ENCODE peak calls at places on chromosomes 4 and X, in five cellular contexts. One of them, this sample, is unnamed.

GRCh38 chr4:143184217-143184502 is 557 bp upstream of the USP38 start:
- DNase-seq in thyroid gland: no peak
- DNase-seq in HFF-Myc: no peak
- DNase-seq in esophagus muscularis mucosa: no peak
- DNase-seq in endodermal cell: no peak
- DNase-seq in this sample: no peak

GRCh38 chr4:37236165-37236564 is 8.4 kb upstream of the NWD2 start:
- DNase-seq in thyroid gland: no peak
- DNase-seq in HFF-Myc: no peak
- DNase-seq in esophagus muscularis mucosa: no peak
- DNase-seq in endodermal cell: no peak
- DNase-seq in this sample: no peak

GRCh38 chr4:69134471-69134870 is 38.2 kb downstream of the UGT2B7 start:
- DNase-seq in thyroid gland: no peak
- DNase-seq in HFF-Myc: no peak
- DNase-seq in esophagus muscularis mucosa: no peak
- DNase-seq in endodermal cell: no peak
- DNase-seq in this sample: no peak

GRCh38 chrX:70262952-70263567 is 3.1 kb upstream of the P2RY4 start:
- DNase-seq in thyroid gland: peak
- DNase-seq in HFF-Myc: peak
- DNase-seq in esophagus muscularis mucosa: no peak
- DNase-seq in endodermal cell: peak
- DNase-seq in this sample: peak

GRCh38 chrX:40827331-40827730 is 92.0 kb upstream of the MED14 start:
- DNase-seq in thyroid gland: no peak
- DNase-seq in HFF-Myc: no peak
- DNase-seq in esophagus muscularis mucosa: no peak
- DNase-seq in endodermal cell: no peak
- DNase-seq in this sample: no peak

GRCh38 chrX:6184900-6185515 is 43.7 kb downstream of the NLGN4X start:
- DNase-seq in thyroid gland: no peak
- DNase-seq in HFF-Myc: no peak
- DNase-seq in esophagus muscularis mucosa: no peak
- DNase-seq in endodermal cell: no peak
- DNase-seq in this sample: no peak

GRCh38 chr4:77073106-77073858 is 2.5 kb downstream of the CCNI start:
- DNase-seq in thyroid gland: no peak
- DNase-seq in HFF-Myc: no peak
- DNase-seq in esophagus muscularis mucosa: no peak
- DNase-seq in endodermal cell: no peak
- DNase-seq in this sample: no peak

GRCh38 chr4:144450526-144450925 is 195.4 kb upstream of the HHIP start:
- DNase-seq in thyroid gland: no peak
- DNase-seq in HFF-Myc: no peak
- DNase-seq in esophagus muscularis mucosa: no peak
- DNase-seq in endodermal cell: no peak
- DNase-seq in this sample: no peak

GRCh38 chr4:137125011-137125410 is 407.3 kb downstream of the PCDH18 start:
- DNase-seq in thyroid gland: no peak
- DNase-seq in HFF-Myc: peak
- DNase-seq in esophagus muscularis mucosa: no peak
- DNase-seq in endodermal cell: no peak
- DNase-seq in this sample: no peak

GRCh38 chr4:2433609-2434350 is 15.0 kb downstream of the CFAP99 start:
- DNase-seq in thyroid gland: no peak
- DNase-seq in HFF-Myc: no peak
- DNase-seq in esophagus muscularis mucosa: no peak
- DNase-seq in endodermal cell: peak
- DNase-seq in this sample: no peak

GRCh38 chr4:13584481-13584880 is 40.2 kb upstream of the NKX3-2 start:
- DNase-seq in thyroid gland: no peak
- DNase-seq in HFF-Myc: no peak
- DNase-seq in esophagus muscularis mucosa: no peak
- DNase-seq in endodermal cell: no peak
- DNase-seq in this sample: no peak

GRCh38 chr4:26204911-26205368 is 115.9 kb upstream of the RBPJ start:
- DNase-seq in thyroid gland: no peak
- DNase-seq in HFF-Myc: no peak
- DNase-seq in esophagus muscularis mucosa: no peak
- DNase-seq in endodermal cell: peak
- DNase-seq in this sample: no peak

GRCh38 chr4:186940476-186940875 is 216.8 kb upstream of the FAT1 start:
- DNase-seq in thyroid gland: no peak
- DNase-seq in HFF-Myc: no peak
- DNase-seq in esophagus muscularis mucosa: no peak
- DNase-seq in endodermal cell: no peak
- DNase-seq in this sample: no peak

GRCh38 chr4:39922389-39922788 is 55.3 kb downstream of the PDS5A start:
- DNase-seq in thyroid gland: no peak
- DNase-seq in HFF-Myc: no peak
- DNase-seq in esophagus muscularis mucosa: no peak
- DNase-seq in endodermal cell: no peak
- DNase-seq in this sample: no peak

GRCh38 chr4:186021461-186022167 is 47.3 kb upstream of the TLR3 start:
- DNase-seq in thyroid gland: peak
- DNase-seq in HFF-Myc: no peak
- DNase-seq in esophagus muscularis mucosa: peak
- DNase-seq in endodermal cell: peak
- DNase-seq in this sample: peak

GRCh38 chr4:83281326-83281725 is 3.3 kb downstream of the COQ2 start:
- DNase-seq in thyroid gland: no peak
- DNase-seq in HFF-Myc: no peak
- DNase-seq in esophagus muscularis mucosa: no peak
- DNase-seq in endodermal cell: no peak
- DNase-seq in this sample: no peak

GRCh38 chrX:130974323-130974722 is 71.3 kb upstream of the ENOX2 start:
- DNase-seq in thyroid gland: no peak
- DNase-seq in HFF-Myc: no peak
- DNase-seq in esophagus muscularis mucosa: no peak
- DNase-seq in endodermal cell: no peak
- DNase-seq in this sample: no peak

GRCh38 chr4:176788248-176788647 is 4.5 kb downstream of the VEGFC start:
- DNase-seq in thyroid gland: peak
- DNase-seq in HFF-Myc: no peak
- DNase-seq in esophagus muscularis mucosa: no peak
- DNase-seq in endodermal cell: no peak
- DNase-seq in this sample: no peak

GRCh38 chr4:95180531-95181315 is 368.1 kb downstream of the UNC5C start:
- DNase-seq in thyroid gland: no peak
- DNase-seq in HFF-Myc: no peak
- DNase-seq in esophagus muscularis mucosa: peak
- DNase-seq in endodermal cell: peak
- DNase-seq in this sample: no peak

GRCh38 chr4:154584259-154584658 is 6.3 kb downstream of the FGA start:
- DNase-seq in thyroid gland: no peak
- DNase-seq in HFF-Myc: no peak
- DNase-seq in esophagus muscularis mucosa: no peak
- DNase-seq in endodermal cell: no peak
- DNase-seq in this sample: no peak

GRCh38 chr4:79207281-79207680 is 118.6 kb downstream of the NAA11 start:
- DNase-seq in thyroid gland: no peak
- DNase-seq in HFF-Myc: no peak
- DNase-seq in esophagus muscularis mucosa: no peak
- DNase-seq in endodermal cell: no peak
- DNase-seq in this sample: no peak

DNA sequence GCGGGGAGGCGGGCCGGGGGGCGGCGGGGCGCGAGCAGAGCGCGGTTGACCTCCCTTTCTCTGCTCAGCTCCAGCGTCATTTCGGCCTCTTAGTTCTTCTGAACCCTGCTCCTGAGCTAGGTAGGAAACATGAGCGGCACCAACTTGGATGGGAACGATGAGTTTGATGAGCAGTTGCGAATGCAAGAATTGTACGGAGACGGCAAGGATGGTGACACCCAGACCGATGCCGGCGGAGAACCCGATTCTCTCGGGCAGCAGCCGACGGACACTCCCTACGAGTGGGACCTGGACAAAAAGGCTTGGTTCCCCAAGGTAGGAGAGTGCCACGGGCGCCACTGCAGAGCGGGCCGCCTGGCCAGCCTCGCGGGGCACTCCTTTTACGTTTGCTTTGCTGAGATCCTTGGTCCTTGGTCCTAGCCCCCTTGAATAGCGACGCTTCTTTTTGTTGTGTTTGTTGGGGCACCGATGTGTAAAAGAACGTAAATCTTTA is at the start of gene HTATSF1:
- DNase-seq in thyroid gland: no peak
- DNase-seq in HFF-Myc: no peak
- DNase-seq in esophagus muscularis mucosa: no peak
- DNase-seq in endodermal cell: no peak
- DNase-seq in this sample: no peak
- H3K4me3 ChIP-seq in thyroid gland: peak
- H3K4me3 ChIP-seq in HFF-Myc: peak
- H3K4me3 ChIP-seq in esophagus muscularis mucosa: peak
- H3K4me3 ChIP-seq in endodermal cell: peak
- H3K4me3 ChIP-seq in this sample: peak

GRCh38 chrX:46324166-46324565 is 221.1 kb downstream of the ZNF674 start:
- DNase-seq in thyroid gland: no peak
- DNase-seq in HFF-Myc: no peak
- DNase-seq in esophagus muscularis mucosa: no peak
- DNase-seq in endodermal cell: no peak
- DNase-seq in this sample: no peak

GRCh38 chrX:46317158-46317557 is 228.1 kb downstream of the ZNF674 start:
- DNase-seq in thyroid gland: no peak
- DNase-seq in HFF-Myc: no peak
- DNase-seq in esophagus muscularis mucosa: no peak
- DNase-seq in endodermal cell: no peak
- DNase-seq in this sample: no peak

GRCh38 chrX:46319750-46320149 is 225.5 kb downstream of the ZNF674 start:
- DNase-seq in thyroid gland: no peak
- DNase-seq in HFF-Myc: no peak
- DNase-seq in esophagus muscularis mucosa: no peak
- DNase-seq in endodermal cell: no peak
- DNase-seq in this sample: peak

DNA sequence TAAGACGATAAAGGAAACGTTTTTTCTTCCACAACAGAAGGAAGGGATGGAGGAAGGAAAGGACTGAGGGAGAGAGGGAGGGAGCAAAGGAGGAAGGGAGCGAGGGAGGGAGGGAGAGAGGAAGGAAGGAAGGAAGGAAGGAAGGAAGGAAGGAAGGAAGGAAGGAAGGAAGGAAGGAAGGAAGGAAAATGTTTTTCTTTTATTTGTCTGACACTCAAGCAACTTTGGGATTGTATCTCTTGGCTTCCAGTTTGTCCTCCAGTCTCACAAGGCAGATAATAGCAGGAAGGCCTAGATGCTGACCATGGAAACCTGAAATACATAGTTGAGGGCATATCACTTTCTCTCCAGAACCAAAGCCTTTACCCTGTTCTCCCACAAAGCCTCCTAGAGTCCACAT is 226.7 kb downstream of the ZNF674 start:
- DNase-seq in thyroid gland: no peak
- DNase-seq in HFF-Myc: no peak
- DNase-seq in esophagus muscularis mucosa: no peak
- DNase-seq in endodermal cell: no peak
- DNase-seq in this sample: no peak
- H3K4me3 ChIP-seq in thyroid gland: no peak
- H3K4me3 ChIP-seq in HFF-Myc: no peak
- H3K4me3 ChIP-seq in esophagus muscularis mucosa: no peak
- H3K4me3 ChIP-seq in endodermal cell: no peak
- H3K4me3 ChIP-seq in this sample: no peak

DNA sequence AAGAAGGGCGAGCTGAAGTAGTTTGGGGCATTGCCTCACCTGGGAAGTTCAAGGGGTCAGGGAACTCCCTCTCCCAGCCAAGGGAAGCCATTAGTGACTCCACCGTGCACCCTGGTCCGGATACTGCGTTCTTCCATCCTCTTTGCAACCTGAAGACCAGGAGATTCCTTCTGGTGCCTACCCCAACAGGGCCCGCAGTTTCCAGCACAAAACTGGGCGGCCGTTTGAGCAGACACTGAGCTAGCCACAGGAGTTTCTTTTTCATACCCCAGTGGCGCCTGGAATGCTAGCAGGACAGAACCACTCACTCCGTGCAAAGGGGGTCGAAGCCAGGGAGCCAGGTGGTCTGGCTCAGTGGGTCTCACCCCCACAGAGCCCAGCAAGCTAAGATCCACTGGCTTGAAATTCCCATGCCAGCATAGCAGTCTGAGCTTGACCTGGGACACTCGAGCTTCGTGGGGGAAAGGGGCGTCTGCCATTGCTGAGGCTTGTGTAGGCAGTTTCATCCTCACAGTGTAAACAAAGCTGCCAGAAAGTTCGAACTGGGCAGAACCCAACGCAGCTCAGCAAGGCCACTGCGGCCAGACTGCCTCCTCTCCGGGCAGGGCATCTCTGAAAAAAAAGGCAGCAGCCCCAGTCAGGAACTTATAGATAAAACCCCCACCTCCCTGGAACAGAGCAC is 1039.4 kb upstream of the IGFBP7 start:
- DNase-seq in thyroid gland: no peak
- DNase-seq in HFF-Myc: no peak
- DNase-seq in esophagus muscularis mucosa: no peak
- DNase-seq in endodermal cell: no peak
- DNase-seq in this sample: no peak
- H3K4me3 ChIP-seq in thyroid gland: no peak
- H3K4me3 ChIP-seq in HFF-Myc: no peak
- H3K4me3 ChIP-seq in esophagus muscularis mucosa: no peak
- H3K4me3 ChIP-seq in endodermal cell: no peak
- H3K4me3 ChIP-seq in this sample: no peak

GRCh38 chrX:9466711-9467110 is 1.9 kb downstream of the TBL1X start:
- DNase-seq in thyroid gland: no peak
- DNase-seq in HFF-Myc: no peak
- DNase-seq in esophagus muscularis mucosa: no peak
- DNase-seq in endodermal cell: no peak
- DNase-seq in this sample: no peak

GRCh38 chrX:9464435-9465371 is at the start of gene TBL1X:
- DNase-seq in thyroid gland: peak
- DNase-seq in HFF-Myc: no peak
- DNase-seq in esophagus muscularis mucosa: no peak
- DNase-seq in endodermal cell: peak
- DNase-seq in this sample: peak

GRCh38 chrX:9466115-9466495 is 1.2 kb downstream of the TBL1X start:
- DNase-seq in thyroid gland: peak
- DNase-seq in HFF-Myc: no peak
- DNase-seq in esophagus muscularis mucosa: no peak
- DNase-seq in endodermal cell: peak
- DNase-seq in this sample: peak

GRCh38 chrX:9467181-9467580 is 2.3 kb downstream of the TBL1X start:
- DNase-seq in thyroid gland: peak
- DNase-seq in HFF-Myc: no peak
- DNase-seq in esophagus muscularis mucosa: no peak
- DNase-seq in endodermal cell: no peak
- DNase-seq in this sample: no peak

DNA sequence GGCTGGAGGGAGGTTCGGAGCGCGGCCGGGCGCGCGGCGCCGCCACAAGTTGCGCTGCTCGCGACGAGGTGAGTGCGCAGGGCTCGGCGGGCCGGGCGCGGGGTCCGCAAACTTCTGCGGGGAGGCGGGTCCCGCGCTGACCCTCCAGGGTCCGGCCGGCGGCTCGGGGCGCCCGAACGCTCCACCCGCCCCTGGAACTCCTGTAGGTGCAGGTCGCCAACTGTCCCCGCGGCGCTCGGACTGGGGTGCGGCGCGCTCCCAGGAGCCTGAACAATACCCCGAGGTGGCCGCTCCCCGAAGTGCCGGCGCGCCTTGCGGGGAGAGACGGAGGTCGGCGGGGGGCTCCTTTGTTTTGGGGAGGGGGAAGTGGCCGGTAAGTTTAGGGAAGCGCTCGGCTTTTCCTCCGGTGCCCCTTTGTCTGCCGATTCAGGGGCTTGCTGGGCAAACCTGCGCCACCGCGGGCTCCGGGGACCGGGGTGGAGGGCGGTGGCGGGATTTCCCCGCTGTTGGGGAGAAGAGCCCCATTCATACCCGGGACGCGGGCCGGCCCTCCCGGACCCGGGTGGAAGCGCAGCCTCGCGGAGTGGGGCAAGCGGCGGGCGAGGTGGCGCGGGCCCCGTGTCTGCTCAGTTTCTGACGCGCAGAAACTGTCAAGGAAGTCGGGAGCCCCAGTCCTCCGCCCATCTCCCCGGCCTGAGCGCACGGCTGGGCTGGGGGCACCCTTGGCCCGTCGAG is 689 bp downstream of the TBL1X start:
- DNase-seq in thyroid gland: peak
- DNase-seq in HFF-Myc: no peak
- DNase-seq in esophagus muscularis mucosa: no peak
- DNase-seq in endodermal cell: peak
- DNase-seq in this sample: no peak
- H3K4me3 ChIP-seq in thyroid gland: peak
- H3K4me3 ChIP-seq in HFF-Myc: peak
- H3K4me3 ChIP-seq in esophagus muscularis mucosa: peak
- H3K4me3 ChIP-seq in endodermal cell: peak
- H3K4me3 ChIP-seq in this sample: peak

This sample was measured in testis.